ENCODE peak calls at places on chromosomes 1 and 21, in four cellular contexts. W, F, N and Q are unnamed samples. For H3K9me3, the result is how much of the 10 kb centered on the place peaks cover.

GRCh38 chr21:39527664-39528381 is 76.1 kb downstream of the SH3BGR start:
- DNase-seq in W (no peak), N (no peak), F (peak), Q (no peak)

GRCh38 chr1:197100677-197101076 is 33.6 kb upstream of the F13B start:
- DNase-seq in F (no peak), W (no peak), N (no peak), Q (no peak)

GRCh38 chr1:30757196-30757949 is at the start of gene LAPTM5:
- DNase-seq in N (no peak), W (no peak), F (no peak), Q (peak)

GRCh38 chr21:14096172-14096571 is 114.6 kb downstream of the LIPI start:
- DNase-seq in F (no peak), N (no peak), W (no peak), Q (no peak)

GRCh38 chr1:229579101-229579651 is 20.7 kb upstream of the ABCB10 start:
- DNase-seq in W (no peak), F (no peak), N (no peak), Q (no peak)

GRCh38 chr1:11880911-11881748 is 22.4 kb upstream of the NPPB start:
- DNase-seq in N (no peak), F (no peak), W (no peak), Q (no peak)

GRCh38 chr21:37381883-37382585 is 15.5 kb downstream of the DYRK1A start:
- DNase-seq in W (no peak), N (no peak), F (no peak), Q (no peak)

GRCh38 chr21:25496825-25497482 is 110.3 kb downstream of the MRPL39 start:
- DNase-seq in N (no peak), W (no peak), F (no peak), Q (no peak)

GRCh38 chr1:3954391-3955160 is 54.5 kb upstream of the C1orf174 start:
- DNase-seq in F (no peak), W (no peak), N (no peak), Q (no peak)

GRCh38 chr1:108595510-108595909 is 35.6 kb downstream of the EEIG2 start:
- DNase-seq in N (no peak), W (no peak), F (no peak), Q (no peak)

DNA sequence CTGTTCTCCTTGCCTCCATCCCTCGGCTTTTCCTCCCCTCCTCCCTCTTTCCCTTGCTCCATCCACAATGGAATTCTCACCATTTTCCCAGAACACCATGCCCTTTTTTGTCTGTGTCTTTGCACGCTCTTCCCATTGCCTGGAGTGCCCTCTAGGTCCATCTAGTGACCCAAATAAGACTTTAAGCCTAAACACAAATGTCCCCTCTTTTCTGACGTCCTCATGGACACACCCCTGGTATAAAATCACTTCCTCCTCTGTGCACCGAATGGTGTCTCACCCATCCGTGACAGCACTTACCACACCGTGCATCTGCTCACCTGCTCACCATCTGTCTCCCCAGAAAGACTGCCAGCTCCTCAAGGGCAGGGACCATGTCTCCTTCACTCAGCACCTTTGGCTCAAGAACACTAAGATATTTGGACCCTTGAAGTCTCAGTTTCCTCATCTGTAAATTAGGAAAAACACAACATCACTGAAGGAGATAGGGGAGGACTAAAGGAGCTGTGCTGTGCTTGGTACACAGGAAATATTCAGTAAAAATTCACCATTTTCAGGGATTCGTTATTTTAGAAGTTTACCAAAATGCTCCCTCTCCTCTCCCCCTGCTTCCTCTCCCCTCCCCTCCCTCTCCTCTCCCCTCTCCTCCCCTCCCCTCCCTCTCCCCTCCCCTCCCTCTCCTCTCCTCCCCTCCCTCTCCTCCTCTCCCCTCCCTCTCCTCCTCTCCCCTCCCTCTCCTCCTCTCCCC is 23.7 kb upstream of the CPT2 start:
- DNase-seq in W (no peak), N (no peak), F (no peak), Q (no peak)
- TF ChIP-seq CTCF in W (no peak), N (no peak), F (no peak), Q (no peak)

GRCh38 chr1:157841708-157842107 is at the start of gene CD5L:
- DNase-seq in W (no peak), N (no peak), F (no peak), Q (no peak)

GRCh38 chr1:157842939-157843338 is 1.3 kb upstream of the CD5L start:
- DNase-seq in N (no peak), F (no peak), W (no peak), Q (no peak)

GRCh38 chr1:157849229-157849875 is 7.7 kb upstream of the CD5L start:
- DNase-seq in W (no peak), N (no peak), F (no peak), Q (no peak)

GRCh38 chr1:157838966-157839365 is 2.6 kb downstream of the CD5L start:
- DNase-seq in N (no peak), W (no peak), F (no peak), Q (no peak)

GRCh38 chr1:157844084-157844830 is 2.6 kb upstream of the CD5L start:
- DNase-seq in N (no peak), F (no peak), W (no peak), Q (peak)
- H3K4me3 ChIP-seq in N (no peak), F (no peak), W (no peak), Q (no peak)

DNA sequence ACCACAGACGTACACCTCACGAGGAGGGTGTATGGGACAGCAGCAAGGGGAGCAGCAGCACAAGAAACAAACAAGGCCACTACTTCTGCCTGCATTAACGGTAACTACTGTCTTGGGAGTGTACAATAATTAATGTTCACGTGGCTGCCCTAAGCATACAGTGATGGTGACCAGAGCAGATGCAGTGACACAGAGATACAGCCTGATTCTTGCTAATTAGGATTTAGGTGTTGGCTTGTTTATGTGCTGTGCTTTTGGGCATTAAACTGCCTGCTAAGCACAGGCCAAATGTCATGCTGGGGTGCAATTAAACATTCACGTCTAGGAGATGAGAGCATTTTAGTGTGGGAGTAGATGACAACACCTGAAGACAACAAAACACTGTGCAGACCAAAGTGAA is 7.2 kb downstream of the ZNF669 start:
- DNase-seq in F (no peak), N (no peak), W (no peak), Q (no peak)
- H3K9me3 ChIP-seq in F (under half), N (under half), W (under half), Q (half or more)

GRCh38 chr1:44785027-44785376 is 3.0 kb downstream of the BEST4 start:
- DNase-seq in N (no peak), F (peak), W (no peak), Q (peak)
- TF ChIP-seq CTCF in N (no peak), F (no peak), W (no peak), Q (no peak)